ENCODE peak calls at places on chromosomes 3 and 15, in eight cellular contexts. N is breast epithelium, A is HCT116, E is pancreas, T is heart right ventricle, D is IMR-90, G is uterus, M is left ventricle myocardium inferior. V is an unnamed sample.

GRCh38 chr3:140896997-140897396 is 44.6 kb upstream of the SLC25A36 start:
- DNase-seq in D (no peak), A (no peak), M (no peak), N (no peak), E (no peak), G (no peak), T (no peak), V (no peak)

GRCh38 chr3:123296836-123297626 is 95.3 kb downstream of the SEC22A start:
- DNase-seq in T (no peak), M (no peak), N (peak; percentile 30), G (no peak), D (no peak), E (peak; percentile 27), A (no peak), V (no peak)

GRCh38 chr3:143754090-143754489 is 94.2 kb downstream of the SLC9A9 start:
- DNase-seq in T (no peak), N (no peak), E (no peak), M (no peak), A (no peak), G (no peak), D (no peak), V (no peak)

GRCh38 chr3:129542747-129543146 is 228 bp upstream of the H1-8 start:
- DNase-seq in G (no peak), D (no peak), M (no peak), N (no peak), T (no peak), A (no peak), E (no peak), V (no peak)

GRCh38 chr15:67240235-67241131 is 14.0 kb downstream of the AAGAB start:
- DNase-seq in G (no peak), E (no peak), T (no peak), A (peak; percentile 21), M (no peak), D (no peak), N (no peak), V (no peak)

GRCh38 chr3:94968519-94968918 is 905.7 kb downstream of the NSUN3 start:
- DNase-seq in T (no peak), E (no peak), A (no peak), M (no peak), N (no peak), G (no peak), D (no peak), V (no peak)

GRCh38 chr3:5186854-5187151 is 704 bp upstream of the EDEM1 start:
- DNase-seq in E (no peak), M (no peak), T (no peak), A (no peak), N (no peak), G (no peak), D (peak; percentile 44), V (no peak)

GRCh38 chr3:44280077-44280476 is 38.4 kb downstream of the TOPAZ1 start:
- DNase-seq in D (no peak), A (no peak), E (no peak), T (no peak), G (no peak), N (no peak), M (no peak), V (no peak)

GRCh38 chr3:120791010-120791409 is 48.5 kb downstream of the GTF2E1 start:
- DNase-seq in N (no peak), G (no peak), D (no peak), E (no peak), T (no peak), M (no peak), A (no peak), V (no peak)

GRCh38 chr3:51391566-51392300 is 648 bp downstream of the RBM15B start:
- DNase-seq in E (peak; percentile 76), A (no peak), T (no peak), D (peak; percentile 28), G (no peak), M (no peak), N (no peak), V (no peak)

GRCh38 chr3:156750191-156750873 is 75.8 kb upstream of the LEKR1 start:
- DNase-seq in D (peak; percentile 65), A (no peak), T (no peak), G (no peak), M (no peak), E (no peak), N (no peak), V (no peak)

GRCh38 chr15:40190591-40190990 is 29.7 kb downstream of the BUB1B start:
- DNase-seq in N (no peak), D (peak; percentile 83), G (no peak), T (no peak), M (no peak), A (no peak), E (no peak), V (no peak)

GRCh38 chr3:58835075-58835474 is 168.5 kb upstream of the FAM3D start:
- DNase-seq in A (no peak), N (no peak), G (no peak), E (no peak), T (no peak), M (no peak), D (peak; percentile 38), V (no peak)

GRCh38 chr3:48686538-48687219 is 964 bp upstream of the NCKIPSD start:
- DNase-seq in D (peak; percentile 10), M (no peak), N (no peak), G (no peak), E (no peak), A (no peak), T (no peak), V (no peak)

GRCh38 chr3:195227871-195228270 is 43.1 kb downstream of the XXYLT1 start:
- DNase-seq in E (peak; percentile 40), D (no peak), T (no peak), G (peak; percentile 9), A (no peak), N (peak; percentile 33), M (no peak), V (no peak)

GRCh38 chr15:63059573-63060216 is 17.1 kb downstream of the TPM1 start:
- DNase-seq in N (no peak), A (no peak), T (no peak), E (no peak), G (no peak), D (no peak), M (no peak), V (no peak)

GRCh38 chr15:37891754-37892368 is 42.6 kb upstream of the TMCO5A start:
- DNase-seq in T (no peak), E (no peak), G (no peak), A (peak; percentile 38), D (peak; percentile 70), M (no peak), N (no peak), V (no peak)

GRCh38 chr3:49927798-49928197 is 1.8 kb downstream of the MON1A start:
- DNase-seq in D (no peak), G (no peak), N (no peak), A (no peak), T (no peak), M (no peak), E (no peak), V (no peak)
- H3K27ac ChIP-seq in D (no peak overlapping the region), G (no peak overlapping the region), N (no peak overlapping the region), A (no peak overlapping the region), T (no peak overlapping the region), M (no peak overlapping the region), E (no peak overlapping the region), V (no peak overlapping the region)

DNA sequence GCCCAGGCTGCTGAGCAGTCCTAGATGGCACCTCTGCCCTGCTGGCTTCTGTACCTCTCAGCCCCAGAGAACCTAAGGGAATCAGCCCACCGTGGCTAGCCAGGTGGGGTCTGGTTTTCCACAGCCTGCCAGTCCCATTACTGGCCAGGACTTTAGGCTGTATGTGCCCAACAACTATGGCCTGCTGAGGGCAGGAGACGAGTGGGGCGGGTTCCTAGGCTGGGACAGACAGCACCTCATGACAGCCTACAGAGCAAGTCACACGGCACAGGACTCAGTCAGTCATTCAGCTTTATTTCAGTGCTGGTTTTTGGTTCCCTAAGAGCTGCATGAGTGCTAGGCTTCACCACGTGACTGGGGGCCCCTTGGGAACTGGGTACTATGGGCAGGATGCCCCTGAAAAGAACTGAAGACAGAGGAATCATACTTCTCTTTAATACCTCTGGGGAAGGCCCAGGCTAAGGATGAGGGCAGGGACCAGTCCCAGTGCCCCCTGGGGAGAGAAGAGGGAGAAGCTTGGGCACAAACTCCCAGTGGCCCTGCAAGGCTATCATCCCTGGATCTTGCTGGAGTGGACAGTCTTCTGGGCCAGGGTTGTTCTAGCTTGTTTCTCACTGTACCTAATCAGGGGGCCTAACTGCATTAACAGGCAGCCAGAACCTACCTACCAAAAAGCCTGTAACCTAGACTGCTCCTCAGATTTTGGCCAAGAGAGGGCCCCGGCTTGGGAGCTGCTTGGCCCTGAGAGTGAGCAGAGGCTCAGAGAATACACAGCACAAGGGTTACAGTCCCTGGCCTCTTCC is 14.8 kb downstream of the CLK3 start:
- DNase-seq in A (no peak), D (no peak), M (no peak), N (no peak), G (no peak), E (no peak), T (no peak), V (no peak)
- TF ChIP-seq CTCF in A (no peak), D (no peak), M (no peak), N (no peak), G (no peak), E (no peak), T (no peak), V (no peak)

GRCh38 chr3:107599755-107600122 is 77.0 kb downstream of the BBX start:
- DNase-seq in D (no peak), M (no peak), N (no peak), E (no peak), A (no peak), T (no peak), G (no peak), V (no peak)
- H3K4me1 ChIP-seq in D (peaks cover 4% of the 10 kb centered on the region), M (peaks cover 48% of the 10 kb centered on the region), N (no peaks in the 10 kb centered on the region), E (peaks cover 4% of the 10 kb centered on the region), A (no peaks in the 10 kb centered on the region), T (peaks cover 14% of the 10 kb centered on the region), G (no peaks in the 10 kb centered on the region), V (no peaks in the 10 kb centered on the region)

GRCh38 chr3:32455609-32456428 is 46.8 kb downstream of the CMTM6 start:
- DNase-seq in A (no peak), D (no peak), G (no peak), N (no peak), T (no peak), M (no peak), E (no peak), V (no peak)

GRCh38 chr3:32452009-32452408 is 50.6 kb downstream of the CMTM6 start:
- DNase-seq in N (no peak), E (no peak), T (no peak), M (no peak), D (no peak), G (no peak), A (no peak), V (no peak)

GRCh38 chr3:32453346-32453745 is 49.3 kb downstream of the CMTM6 start:
- DNase-seq in T (no peak), G (no peak), N (no peak), A (no peak), E (no peak), D (peak; percentile 95), M (no peak), V (peak; percentile 22)

GRCh38 chr3:32454731-32455608 is 47.7 kb downstream of the CMTM6 start:
- DNase-seq in D (peak; percentile 16), N (no peak), G (no peak), A (no peak), E (no peak), T (no peak), M (no peak), V (peak; percentile 19)

DNA sequence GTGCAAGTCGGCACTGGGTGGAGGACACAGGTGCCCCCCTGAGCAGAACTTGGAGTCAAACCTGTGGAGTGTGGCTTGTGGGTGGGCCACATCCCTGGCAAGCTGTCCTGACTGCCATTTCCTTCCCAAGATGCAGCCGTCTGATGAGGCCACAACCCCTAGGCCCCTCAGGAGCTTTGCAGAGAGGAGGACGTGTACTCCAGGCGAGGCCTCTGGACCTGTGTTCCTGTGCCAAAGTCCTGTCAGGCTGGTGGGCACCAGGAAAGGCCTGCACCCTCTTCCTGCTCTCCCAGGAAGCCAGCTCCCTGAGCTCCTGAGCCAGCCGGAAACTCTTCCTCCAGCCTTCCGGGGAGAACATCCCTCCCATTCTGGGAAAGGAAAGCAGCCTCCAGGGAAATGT is 48.5 kb downstream of the CMTM6 start:
- DNase-seq in N (no peak), D (no peak), G (no peak), A (no peak), M (no peak), T (no peak), E (no peak), V (no peak)
- H3K27ac ChIP-seq in N (no peak overlapping the region), D (no peak overlapping the region), G (no peak overlapping the region), A (no peak overlapping the region), M (no peak overlapping the region), T (no peak overlapping the region), E (no peak overlapping the region), V (no peak overlapping the region)